ENCODE peak calls at places on chromosomes 12 and 14, in six cellular contexts. D, H, P, J, Z and T are unnamed samples.

GRCh38 chr12:34333337-34333736 is 311.0 kb downstream of the ALG10 start:
- DNase-seq in D (no peak), H (no peak), P (no peak), J (peak; percentile 67), Z (no peak), T (no peak)

GRCh38 chr14:98227000-98227726 is 1044.8 kb downstream of the BCL11B start:
- DNase-seq in D (no peak), H (no peak), P (no peak), J (no peak), Z (no peak), T (peak; percentile 51)

GRCh38 chr12:16524378-16524777 is 81.6 kb downstream of the LMO3 start:
- DNase-seq in D (no peak), H (no peak), P (no peak), J (no peak), Z (no peak), T (no peak)

GRCh38 chr14:99616832-99617488 is 13.0 kb upstream of the CCDC85C start:
- DNase-seq in D (no peak), H (no peak), P (no peak), J (no peak), Z (no peak), T (no peak)

GRCh38 chr12:76020281-76020680 is 11.3 kb downstream of the PHLDA1 start:
- DNase-seq in D (no peak), H (no peak), P (no peak), J (no peak), Z (no peak), T (peak; percentile 15)

GRCh38 chr14:94045101-94045500 is 19.0 kb downstream of the OTUB2 start:
- DNase-seq in D (no peak), H (no peak), P (no peak), J (no peak), Z (no peak), T (no peak)

GRCh38 chr14:99511421-99512109 is 30.4 kb downstream of the CCNK start:
- DNase-seq in D (no peak), H (no peak), P (peak; percentile 21), J (no peak), Z (no peak), T (no peak)

GRCh38 chr14:32311294-32312009 is 17.6 kb upstream of the AKAP6 start:
- DNase-seq in D (peak; percentile 36), H (no peak), P (no peak), J (no peak), Z (no peak), T (no peak)

GRCh38 chr14:55430024-55430690 is 10.3 kb downstream of the TBPL2 start:
- DNase-seq in D (peak; percentile 64), H (no peak), P (peak; percentile 59), J (peak; percentile 58), Z (no peak), T (no peak)

DNA sequence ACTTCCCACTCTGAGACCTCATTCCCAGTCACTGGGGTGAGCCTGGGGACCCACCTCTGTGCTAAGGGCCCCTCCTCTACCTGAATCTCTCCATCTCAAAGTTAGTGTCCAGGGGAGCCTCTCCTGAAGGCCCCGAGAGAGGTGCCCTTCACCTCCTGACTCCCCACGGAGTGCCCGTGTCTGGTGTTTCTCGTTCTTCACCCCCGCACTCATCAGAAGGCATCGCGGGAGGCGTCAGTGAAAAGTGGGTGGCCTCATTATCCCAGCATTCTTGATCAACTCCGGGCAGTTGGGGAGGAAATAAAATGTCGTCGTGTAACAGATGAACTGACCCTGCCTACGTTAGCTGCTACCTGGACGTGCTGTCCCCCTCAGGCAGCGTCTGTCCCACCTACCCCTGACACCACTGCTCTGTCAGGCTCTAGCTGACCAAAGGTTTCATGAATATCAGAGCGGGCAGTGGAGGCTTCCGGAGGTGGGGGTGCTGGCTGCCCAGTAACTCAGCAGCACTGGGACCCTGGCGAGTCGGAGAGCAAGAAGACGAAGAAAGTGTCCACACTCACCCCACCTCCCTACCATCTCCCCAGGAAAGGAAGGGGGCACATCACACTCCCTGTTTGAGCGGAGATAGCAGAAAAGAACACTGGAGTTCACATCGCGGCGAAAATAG is 102.9 kb downstream of the PIWIL1 start:
- DNase-seq in D (no peak), H (no peak), P (no peak), J (no peak), Z (no peak), T (no peak)
- TF ChIP-seq GABPA in D (no peak), H (no peak), P (no peak), J (no peak), Z (no peak), T (no peak)

DNA sequence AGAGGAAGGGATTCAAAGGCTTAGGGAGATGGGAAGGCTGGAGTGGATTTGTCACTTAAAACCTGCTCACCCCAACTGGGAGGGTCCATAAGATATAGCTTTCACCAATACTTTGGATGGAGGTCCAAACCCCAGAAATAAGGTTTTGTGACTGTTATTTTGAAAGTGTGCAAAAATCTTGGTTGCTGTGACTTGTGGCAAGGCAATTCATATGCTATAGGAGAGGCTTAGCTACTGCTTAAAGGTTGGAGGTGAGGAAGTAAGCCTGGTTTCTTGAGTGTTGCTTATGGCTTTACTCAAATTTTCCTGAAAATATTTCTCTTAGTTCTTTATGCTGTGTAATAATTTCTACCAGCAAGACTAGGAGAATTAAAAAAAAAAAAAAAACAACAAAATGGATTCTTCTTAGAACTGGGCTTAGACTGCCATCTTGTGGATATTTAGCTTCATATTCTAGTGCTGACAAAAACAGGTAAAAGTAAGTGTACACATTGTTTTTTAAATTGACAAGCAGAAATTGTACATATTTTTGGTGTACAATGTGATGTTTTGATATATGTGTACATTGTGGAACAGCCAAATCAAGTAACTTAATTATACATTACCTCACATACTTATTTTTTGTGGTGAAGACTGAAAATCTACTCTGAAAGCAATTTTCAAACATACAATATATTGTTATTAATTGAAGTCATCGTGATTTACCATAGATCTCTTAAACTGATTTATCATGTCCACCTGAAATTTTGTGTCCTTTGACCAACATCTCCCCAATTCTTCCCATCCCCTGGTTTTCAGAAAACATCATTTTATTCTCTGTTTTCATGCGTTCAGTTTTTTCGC is 23.0 kb downstream of the PDE6H start:
- DNase-seq in D (peak; percentile 52), H (no peak), P (peak; percentile 15), J (peak; percentile 15), Z (no peak), T (peak; percentile 34)
- TF ChIP-seq GABPA in D (no peak), H (no peak), P (no peak), J (no peak), Z (no peak), T (no peak)

GRCh38 chr12:57047981-57048380 is 1.9 kb downstream of the MYO1A start:
- DNase-seq in D (no peak), H (no peak), P (no peak), J (no peak), Z (no peak), T (no peak)
- TF ChIP-seq GABPA in D (no peak), H (no peak), P (no peak), J (no peak), Z (no peak), T (no peak)

GRCh38 chr14:54377501-54377900 is 19.3 kb upstream of the CDKN3 start:
- DNase-seq in D (no peak), H (no peak), P (no peak), J (no peak), Z (no peak), T (no peak)

GRCh38 chr14:54369343-54369742 is 27.5 kb upstream of the CDKN3 start:
- DNase-seq in D (no peak), H (no peak), P (no peak), J (no peak), Z (no peak), T (no peak)

GRCh38 chr14:54370323-54371125 is 26.3 kb upstream of the CDKN3 start:
- DNase-seq in D (no peak), H (no peak), P (no peak), J (no peak), Z (no peak), T (no peak)

GRCh38 chr14:54374117-54374884 is 22.5 kb upstream of the CDKN3 start:
- DNase-seq in D (peak; percentile 76), H (no peak), P (no peak), J (no peak), Z (no peak), T (no peak)
- TF ChIP-seq GABPA in D (no peak), H (no peak), P (no peak), J (no peak), Z (no peak), T (no peak)

GRCh38 chr12:6605425-6606330 is 1.5 kb downstream of the CHD4 start:
- DNase-seq in D (no peak), H (no peak), P (peak; percentile 45), J (no peak), Z (no peak), T (no peak)

GRCh38 chr12:6606331-6607131 is 648 bp downstream of the CHD4 start:
- DNase-seq in D (peak; percentile 31), H (peak; percentile 68), P (peak; percentile 72), J (peak; percentile 65), Z (no peak), T (no peak)

GRCh38 chr12:6604254-6605029 is 2.7 kb downstream of the CHD4 start:
- DNase-seq in D (no peak), H (no peak), P (no peak), J (no peak), Z (no peak), T (no peak)

GRCh38 chr12:6608592-6609311 is 1.6 kb upstream of the CHD4 start:
- DNase-seq in D (peak; percentile 68), H (no peak), P (no peak), J (no peak), Z (no peak), T (no peak)

DNA sequence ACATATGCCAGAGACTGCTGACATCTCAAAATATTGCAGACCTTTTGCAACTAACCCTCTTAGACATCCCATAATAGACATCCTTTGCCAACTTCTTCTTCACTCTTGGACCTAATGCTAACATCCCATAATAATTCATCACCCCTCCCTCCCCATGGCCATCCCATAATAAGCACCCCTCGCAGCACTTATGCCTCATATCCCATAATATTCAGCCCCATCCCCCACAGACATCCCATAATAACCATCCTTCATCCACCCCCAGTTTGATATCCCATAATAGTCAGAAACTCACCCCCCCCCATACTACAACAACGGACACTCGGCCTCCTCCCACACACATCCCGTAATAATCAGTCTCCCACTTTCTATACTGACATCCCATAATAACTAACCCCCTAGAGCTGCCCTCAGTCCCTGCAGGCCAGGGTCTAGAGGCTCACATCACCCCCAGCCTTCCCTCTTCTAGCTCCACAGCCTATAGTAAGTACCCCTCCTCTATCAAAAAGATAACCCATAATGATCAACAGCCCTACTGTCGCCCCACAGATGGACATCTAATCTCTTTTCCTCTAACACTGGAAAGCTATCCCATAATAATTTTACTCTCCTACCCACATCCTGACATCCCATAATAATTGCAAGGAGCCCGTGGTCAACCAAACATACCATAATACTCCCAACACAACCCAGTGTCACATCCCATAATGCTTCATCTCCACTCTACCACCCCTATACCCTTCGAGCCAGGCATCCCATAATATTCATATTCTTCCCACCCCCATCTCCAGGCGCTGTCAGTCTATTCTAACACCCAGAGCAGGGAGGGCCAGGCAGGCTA is 792 bp upstream of the CHD4 start:
- DNase-seq in D (peak; percentile 56), H (peak; percentile 73), P (peak; percentile 66), J (peak; percentile 78), Z (no peak), T (peak; percentile 67)
- TF ChIP-seq GABPA in D (no peak), H (no peak), P (no peak), J (no peak), Z (no peak), T (no peak)

GRCh38 chr14:91009501-91010152 is 50.8 kb downstream of the RPS6KA5 start:
- DNase-seq in D (no peak), H (peak; percentile 70), P (no peak), J (no peak), Z (no peak), T (peak; percentile 85)
- TF ChIP-seq GABPA in D (no peak), H (no peak), P (no peak), J (no peak), Z (no peak), T (no peak)